ENCODE peak calls at places on chromosomes 16 and 17, in ten cellular contexts. D is NCI-H1092 treated with DMSO at 0.1 percent for 48 hours; Y is tibial nerve; R is AG08395; K is stimulated activated CD4-positive, alpha-beta T cell treated with anti-CD3 and anti-CD28 coated beads, TNF-alpha, amount 100 ng/mL, for 48 hours; V is OCI-M1; U is spleen; L is NCI-H460; P is Caki2; N is NCI-H1105. I is an unnamed sample.

GRCh38 chr17:3557768-3558583 is at the start of gene TRPV3:
- DNase-seq in D (no peak), U (peak; percentile 88), V (no peak), Y (no peak), R (no peak), N (no peak), K (peak; percentile 46), P (peak; percentile 31), L (no peak), I (no peak)

GRCh38 chr17:55056530-55056929 is 88.0 kb downstream of the STXBP4 start:
- DNase-seq in U (no peak), D (peak; percentile 73), L (no peak), K (no peak), P (no peak), V (no peak), Y (no peak), R (no peak), N (peak; percentile 38), I (no peak)

GRCh38 chr16:3549906-3550305 is 27.3 kb downstream of the NLRC3 start:
- DNase-seq in V (no peak), U (peak; percentile 39), K (no peak), N (no peak), R (no peak), Y (no peak), D (no peak), L (no peak), P (no peak), I (no peak)

GRCh38 chr17:28193241-28193640 is 125.8 kb upstream of the TMEM97 start:
- DNase-seq in K (no peak), V (peak; percentile 63), R (no peak), N (no peak), D (no peak), L (no peak), P (no peak), Y (peak; percentile 43), U (no peak), I (peak; percentile 57)

GRCh38 chr17:48944519-48945260 is at the start of gene SNF8:
- DNase-seq in N (peak; percentile 77), K (peak; percentile 91), U (peak; percentile 98), P (peak; percentile 87), L (peak; percentile 84), R (peak; percentile 95), V (peak; percentile 94), Y (peak; percentile 80), D (peak; percentile 75), I (peak; percentile 90)

GRCh38 chr16:27204232-27204915 is 1.0 kb downstream of the KDM8 start:
- DNase-seq in D (peak; percentile 84), U (peak; percentile 52), Y (no peak), V (no peak), P (no peak), N (peak; percentile 42), K (no peak), R (peak; percentile 22), L (no peak), I (no peak)

GRCh38 chr16:89658221-89658879 is 714 bp downstream of the SPATA33 start:
- DNase-seq in D (peak; percentile 56), R (peak; percentile 19), P (no peak), K (no peak), V (peak; percentile 53), L (no peak), U (peak; percentile 83), N (no peak), Y (no peak), I (no peak)

GRCh38 chr17:8122391-8122922 is 1.4 kb downstream of the HES7 start:
- DNase-seq in N (no peak), L (no peak), V (peak; percentile 67), K (no peak), P (peak; percentile 45), D (no peak), U (no peak), Y (peak; percentile 43), R (peak; percentile 54), I (peak; percentile 38)

GRCh38 chr17:15351925-15352324 is 10.5 kb upstream of the TEKT3 start:
- DNase-seq in D (no peak), L (peak; percentile 64), N (no peak), R (peak; percentile 89), V (no peak), U (no peak), Y (peak; percentile 73), K (no peak), P (no peak), I (no peak)

GRCh38 chr16:68351991-68352431 is 41.2 kb downstream of the PRMT7 start:
- DNase-seq in R (no peak), Y (no peak), P (no peak), N (no peak), D (no peak), L (no peak), V (no peak), U (no peak), K (no peak), I (no peak)

GRCh38 chr17:18938692-18939023 is 13.3 kb upstream of the SLC5A10 start:
- DNase-seq in K (no peak), R (no peak), D (no peak), U (no peak), P (no peak), L (no peak), V (no peak), Y (no peak), N (no peak), I (no peak)

GRCh38 chr17:75011788-75012319 is 616 bp upstream of the MRPL58 start:
- DNase-seq in K (no peak), L (no peak), V (no peak), P (no peak), N (no peak), U (no peak), D (peak; percentile 45), R (peak; percentile 87), Y (peak; percentile 70), I (no peak)

GRCh38 chr16:56262148-56262878 is 71.0 kb downstream of the GNAO1 start:
- DNase-seq in L (no peak), R (no peak), U (peak; percentile 84), N (no peak), D (no peak), V (peak; percentile 41), K (no peak), P (no peak), Y (no peak), I (no peak)

GRCh38 chr16:77918792-77919707 is 103.3 kb upstream of the CLEC3A start:
- DNase-seq in D (peak; percentile 45), U (no peak), R (no peak), L (no peak), K (no peak), Y (no peak), P (no peak), N (no peak), V (no peak), I (no peak)

GRCh38 chr16:14193316-14193871 is 122.3 kb downstream of the MRTFB start:
- DNase-seq in Y (no peak), D (peak; percentile 68), L (no peak), P (no peak), V (peak; percentile 29), K (peak; percentile 10), R (no peak), N (peak; percentile 21), U (no peak), I (no peak)

GRCh38 chr16:70804729-70805169 is 3.8 kb upstream of the VAC14 start:
- DNase-seq in Y (no peak), V (no peak), L (no peak), K (no peak), D (no peak), N (no peak), R (no peak), P (no peak), U (no peak), I (no peak)

GRCh38 chr16:65278874-65279273 is 157.0 kb upstream of the CDH11 start:
- DNase-seq in L (no peak), D (no peak), N (no peak), P (no peak), V (peak; percentile 61), R (no peak), K (no peak), Y (no peak), U (no peak), I (no peak)

GRCh38 chr16:822909-823297 is 22.4 kb upstream of the GNG13 start:
- DNase-seq in Y (no peak), V (no peak), P (no peak), D (no peak), K (no peak), N (no peak), L (no peak), U (no peak), R (no peak), I (no peak)

GRCh38 chr17:28270926-28271325 is 48.1 kb upstream of the TMEM97 start:
- DNase-seq in Y (no peak), N (no peak), U (no peak), L (no peak), V (no peak), D (no peak), R (no peak), K (no peak), P (no peak), I (no peak)

GRCh38 chr16:11620243-11621003 is 33.7 kb upstream of the LITAF start:
- DNase-seq in P (no peak), Y (no peak), U (no peak), K (no peak), L (no peak), V (no peak), N (no peak), D (no peak), R (no peak), I (no peak)

GRCh38 chr16:47310792-47311211 is 150.1 kb downstream of the ITFG1 start:
- DNase-seq in R (no peak), P (no peak), D (no peak), U (no peak), V (peak; percentile 12), Y (no peak), L (no peak), N (no peak), K (no peak), I (peak; percentile 17)

GRCh38 chr17:82127315-82127595 is 29.2 kb upstream of the FASN start:
- DNase-seq in N (no peak), R (no peak), K (no peak), V (no peak), U (no peak), P (no peak), L (no peak), Y (no peak), D (no peak), I (no peak)

GRCh38 chr17:51006601-51007000 is 114.1 kb downstream of the SPAG9 start:
- DNase-seq in K (no peak), P (no peak), R (peak; percentile 52), D (no peak), L (no peak), Y (no peak), U (no peak), V (no peak), N (no peak), I (no peak)

GRCh38 chr17:75619506-75620431 is 13.5 kb upstream of the SMIM5 start:
- DNase-seq in Y (no peak), P (no peak), L (no peak), R (peak; percentile 40), D (peak; percentile 4), U (no peak), K (no peak), V (peak; percentile 53), N (no peak), I (peak; percentile 28)

GRCh38 chr16:58684354-58685083 is at the start of gene SLC38A7:
- DNase-seq in N (peak; percentile 50), K (peak; percentile 54), V (peak; percentile 70), D (peak; percentile 40), U (peak; percentile 94), L (peak; percentile 80), R (peak; percentile 96), Y (peak; percentile 83), P (peak; percentile 57), I (peak; percentile 64)

GRCh38 chr17:28407130-28407973 is 1.3 kb upstream of the SLC46A1 start:
- DNase-seq in R (no peak), Y (no peak), N (peak; percentile 83), P (no peak), K (no peak), D (no peak), L (no peak), U (no peak), V (no peak), I (no peak)

GRCh38 chr16:83946154-83946780 is 6.8 kb upstream of the OSGIN1 start:
- DNase-seq in V (no peak), D (no peak), P (no peak), N (no peak), U (no peak), R (no peak), L (no peak), K (no peak), Y (no peak), I (no peak)

GRCh38 chr16:89712476-89712805 is 8.3 kb downstream of the VPS9D1 start:
- DNase-seq in P (no peak), Y (no peak), K (no peak), U (no peak), V (peak; percentile 44), L (no peak), N (no peak), D (peak; percentile 14), R (no peak), I (no peak)